ENCODE peak calls at places on chromosome 17, in seven cellular contexts. One of them, this sample, is unnamed.

GRCh38 chr17:78623541-78623940 is 46.3 kb upstream of the DNAH17 start:
- DNase-seq in fibroblast of villous mesenchyme: no peak
- DNase-seq in neural crest cell: no peak
- DNase-seq in GM10248: no peak
- DNase-seq in omental fat pad: no peak
- DNase-seq in GM23338: no peak
- DNase-seq in left ventricle myocardium inferior: no peak
- DNase-seq in this sample: no peak

GRCh38 chr17:50176559-50177471 is 11.0 kb downstream of the SGCA start:
- DNase-seq in omental fat pad: no peak
- DNase-seq in neural crest cell: no peak
- DNase-seq in left ventricle myocardium inferior: no peak
- DNase-seq in fibroblast of villous mesenchyme: peak; percentile 18
- DNase-seq in GM10248: no peak
- DNase-seq in GM23338: no peak
- DNase-seq in this sample: no peak

GRCh38 chr17:81189670-81190530 is 23.9 kb upstream of the AATK start:
- DNase-seq in fibroblast of villous mesenchyme: no peak
- DNase-seq in GM23338: peak; percentile 49
- DNase-seq in neural crest cell: no peak
- DNase-seq in left ventricle myocardium inferior: no peak
- DNase-seq in omental fat pad: no peak
- DNase-seq in GM10248: no peak
- DNase-seq in this sample: peak; percentile 42

GRCh38 chr17:55843785-55844184 is 92.9 kb downstream of the PCTP start:
- DNase-seq in fibroblast of villous mesenchyme: no peak
- DNase-seq in GM23338: no peak
- DNase-seq in neural crest cell: no peak
- DNase-seq in left ventricle myocardium inferior: no peak
- DNase-seq in GM10248: no peak
- DNase-seq in omental fat pad: no peak
- DNase-seq in this sample: no peak

GRCh38 chr17:30832438-30832790 is 648 bp downstream of the ATAD5 start:
- DNase-seq in omental fat pad: no peak
- DNase-seq in fibroblast of villous mesenchyme: no peak
- DNase-seq in left ventricle myocardium inferior: no peak
- DNase-seq in GM10248: no peak
- DNase-seq in GM23338: peak; percentile 13
- DNase-seq in neural crest cell: no peak
- DNase-seq in this sample: no peak

GRCh38 chr17:57281887-57282653 is 25.7 kb downstream of the MSI2 start:
- DNase-seq in GM23338: no peak
- DNase-seq in omental fat pad: no peak
- DNase-seq in neural crest cell: no peak
- DNase-seq in fibroblast of villous mesenchyme: no peak
- DNase-seq in left ventricle myocardium inferior: no peak
- DNase-seq in GM10248: no peak
- DNase-seq in this sample: no peak

GRCh38 chr17:944266-944665 is 35.3 kb downstream of the NXN start:
- DNase-seq in GM23338: no peak
- DNase-seq in neural crest cell: no peak
- DNase-seq in left ventricle myocardium inferior: no peak
- DNase-seq in GM10248: no peak
- DNase-seq in omental fat pad: no peak
- DNase-seq in fibroblast of villous mesenchyme: no peak
- DNase-seq in this sample: no peak

GRCh38 chr17:68248199-68248825 is 469 bp downstream of the AMZ2 start:
- DNase-seq in neural crest cell: no peak
- DNase-seq in GM10248: no peak
- DNase-seq in left ventricle myocardium inferior: no peak
- DNase-seq in GM23338: no peak
- DNase-seq in omental fat pad: no peak
- DNase-seq in fibroblast of villous mesenchyme: peak; percentile 75
- DNase-seq in this sample: no peak

GRCh38 chr17:30197416-30197815 is 38.1 kb downstream of the SLC6A4 start:
- DNase-seq in fibroblast of villous mesenchyme: no peak
- DNase-seq in neural crest cell: no peak
- DNase-seq in omental fat pad: no peak
- DNase-seq in GM23338: no peak
- DNase-seq in left ventricle myocardium inferior: no peak
- DNase-seq in GM10248: no peak
- DNase-seq in this sample: no peak

GRCh38 chr17:72487731-72488325 is 367.0 kb downstream of the SOX9 start:
- DNase-seq in GM10248: no peak
- DNase-seq in omental fat pad: no peak
- DNase-seq in GM23338: no peak
- DNase-seq in left ventricle myocardium inferior: no peak
- DNase-seq in fibroblast of villous mesenchyme: no peak
- DNase-seq in neural crest cell: no peak
- DNase-seq in this sample: no peak

GRCh38 chr17:74798239-74798707 is 22.1 kb upstream of the NAT9 start:
- DNase-seq in GM10248: no peak
- DNase-seq in GM23338: no peak
- DNase-seq in neural crest cell: no peak
- DNase-seq in left ventricle myocardium inferior: no peak
- DNase-seq in fibroblast of villous mesenchyme: peak; percentile 53
- DNase-seq in omental fat pad: no peak
- DNase-seq in this sample: no peak

GRCh38 chr17:2704031-2704889 is 7.3 kb downstream of the CLUH start:
- DNase-seq in neural crest cell: no peak
- DNase-seq in GM23338: no peak
- DNase-seq in GM10248: no peak
- DNase-seq in omental fat pad: no peak
- DNase-seq in fibroblast of villous mesenchyme: no peak
- DNase-seq in left ventricle myocardium inferior: no peak
- DNase-seq in this sample: no peak

GRCh38 chr17:82200743-82201497 is 11.7 kb downstream of the CCDC57 start:
- DNase-seq in left ventricle myocardium inferior: no peak
- DNase-seq in fibroblast of villous mesenchyme: no peak
- DNase-seq in GM10248: no peak
- DNase-seq in GM23338: no peak
- DNase-seq in omental fat pad: no peak
- DNase-seq in neural crest cell: no peak
- DNase-seq in this sample: no peak

GRCh38 chr17:19646788-19647696 is 1.5 kb upstream of the ALDH3A2 start:
- DNase-seq in omental fat pad: no peak
- DNase-seq in fibroblast of villous mesenchyme: peak; percentile 36
- DNase-seq in GM10248: no peak
- DNase-seq in GM23338: peak; percentile 52
- DNase-seq in neural crest cell: no peak
- DNase-seq in left ventricle myocardium inferior: no peak
- DNase-seq in this sample: no peak

GRCh38 chr17:72970794-72971512 is 121.5 kb downstream of the SLC39A11 start:
- DNase-seq in fibroblast of villous mesenchyme: no peak
- DNase-seq in neural crest cell: no peak
- DNase-seq in left ventricle myocardium inferior: no peak
- DNase-seq in GM10248: no peak
- DNase-seq in omental fat pad: no peak
- DNase-seq in GM23338: no peak
- DNase-seq in this sample: no peak

GRCh38 chr17:5986644-5987043 is 83.5 kb upstream of the WSCD1 start:
- DNase-seq in neural crest cell: no peak
- DNase-seq in GM23338: no peak
- DNase-seq in omental fat pad: no peak
- DNase-seq in left ventricle myocardium inferior: no peak
- DNase-seq in fibroblast of villous mesenchyme: no peak
- DNase-seq in GM10248: no peak
- DNase-seq in this sample: no peak

GRCh38 chr17:47335101-47335936 is 11.6 kb downstream of the EFCAB13 start:
- DNase-seq in omental fat pad: no peak
- DNase-seq in GM23338: no peak
- DNase-seq in neural crest cell: no peak
- DNase-seq in left ventricle myocardium inferior: no peak
- DNase-seq in GM10248: no peak
- DNase-seq in fibroblast of villous mesenchyme: peak; percentile 14
- DNase-seq in this sample: no peak

GRCh38 chr17:81977211-81978091 is at the start of gene ASPSCR1:
- DNase-seq in fibroblast of villous mesenchyme: peak; percentile 92
- DNase-seq in omental fat pad: peak; percentile 58
- DNase-seq in left ventricle myocardium inferior: peak; percentile 91
- DNase-seq in GM23338: peak; percentile 93
- DNase-seq in GM10248: peak; percentile 96
- DNase-seq in neural crest cell: peak; percentile 83
- DNase-seq in this sample: peak; percentile 97

GRCh38 chr17:65942592-65942991 is 249.3 kb downstream of the CEP112 start:
- DNase-seq in fibroblast of villous mesenchyme: no peak
- DNase-seq in left ventricle myocardium inferior: no peak
- DNase-seq in omental fat pad: no peak
- DNase-seq in neural crest cell: no peak
- DNase-seq in GM23338: no peak
- DNase-seq in GM10248: no peak
- DNase-seq in this sample: no peak

GRCh38 chr17:27762527-27763305 is 37.6 kb downstream of the NOS2 start:
- DNase-seq in GM23338: peak; percentile 68
- DNase-seq in GM10248: no peak
- DNase-seq in fibroblast of villous mesenchyme: peak; percentile 44
- DNase-seq in omental fat pad: no peak
- DNase-seq in left ventricle myocardium inferior: no peak
- DNase-seq in neural crest cell: no peak
- DNase-seq in this sample: no peak

GRCh38 chr17:15321556-15322250 is 19.7 kb downstream of the TEKT3 start:
- DNase-seq in GM10248: no peak
- DNase-seq in GM23338: no peak
- DNase-seq in left ventricle myocardium inferior: no peak
- DNase-seq in fibroblast of villous mesenchyme: peak; percentile 53
- DNase-seq in omental fat pad: no peak
- DNase-seq in neural crest cell: no peak
- DNase-seq in this sample: no peak

GRCh38 chr17:81391964-81392908 is 3.0 kb upstream of the BAHCC1 start:
- DNase-seq in fibroblast of villous mesenchyme: peak; percentile 87
- DNase-seq in neural crest cell: no peak
- DNase-seq in left ventricle myocardium inferior: peak; percentile 61
- DNase-seq in omental fat pad: no peak
- DNase-seq in GM23338: peak; percentile 42
- DNase-seq in GM10248: no peak
- DNase-seq in this sample: no peak

GRCh38 chr17:48483471-48484131 is 47.2 kb downstream of the HOXB1 start:
- DNase-seq in omental fat pad: no peak
- DNase-seq in GM23338: peak; percentile 26
- DNase-seq in neural crest cell: no peak
- DNase-seq in GM10248: peak; percentile 35
- DNase-seq in fibroblast of villous mesenchyme: peak; percentile 93
- DNase-seq in left ventricle myocardium inferior: no peak
- DNase-seq in this sample: peak; percentile 22

GRCh38 chr17:58447039-58447975 is 30.0 kb upstream of the RNF43 start:
- DNase-seq in GM23338: peak; percentile 94
- DNase-seq in omental fat pad: no peak
- DNase-seq in left ventricle myocardium inferior: peak; percentile 53
- DNase-seq in neural crest cell: peak; percentile 66
- DNase-seq in fibroblast of villous mesenchyme: peak; percentile 84
- DNase-seq in GM10248: peak; percentile 70
- DNase-seq in this sample: peak; percentile 67
- TF ChIP-seq CTCF in GM23338: peak; percentile 90
- TF ChIP-seq CTCF in omental fat pad: no peak
- TF ChIP-seq CTCF in left ventricle myocardium inferior: peak; percentile 72
- TF ChIP-seq CTCF in neural crest cell: peak; percentile 86
- TF ChIP-seq CTCF in fibroblast of villous mesenchyme: peak; percentile 91
- TF ChIP-seq CTCF in GM10248: peak; percentile 89
- TF ChIP-seq CTCF in this sample: peak; percentile 86

GRCh38 chr17:37510056-37510455 is 20.4 kb downstream of the DUSP14 start:
- DNase-seq in fibroblast of villous mesenchyme: no peak
- DNase-seq in GM23338: no peak
- DNase-seq in left ventricle myocardium inferior: no peak
- DNase-seq in GM10248: no peak
- DNase-seq in omental fat pad: no peak
- DNase-seq in neural crest cell: no peak
- DNase-seq in this sample: no peak

GRCh38 chr17:37512442-37513070 is 22.9 kb downstream of the DUSP14 start:
- DNase-seq in fibroblast of villous mesenchyme: no peak
- DNase-seq in GM10248: no peak
- DNase-seq in neural crest cell: no peak
- DNase-seq in GM23338: peak; percentile 33
- DNase-seq in omental fat pad: no peak
- DNase-seq in left ventricle myocardium inferior: no peak
- DNase-seq in this sample: no peak

GRCh38 chr17:37516131-37516561 is 26.5 kb downstream of the DUSP14 start:
- DNase-seq in neural crest cell: no peak
- DNase-seq in GM23338: no peak
- DNase-seq in GM10248: no peak
- DNase-seq in omental fat pad: no peak
- DNase-seq in left ventricle myocardium inferior: no peak
- DNase-seq in fibroblast of villous mesenchyme: peak; percentile 76
- DNase-seq in this sample: no peak

GRCh38 chr17:37518816-37519215 is 29.1 kb downstream of the DUSP14 start:
- DNase-seq in GM23338: no peak
- DNase-seq in omental fat pad: no peak
- DNase-seq in GM10248: no peak
- DNase-seq in neural crest cell: no peak
- DNase-seq in left ventricle myocardium inferior: no peak
- DNase-seq in fibroblast of villous mesenchyme: peak; percentile 22
- DNase-seq in this sample: no peak

DNA sequence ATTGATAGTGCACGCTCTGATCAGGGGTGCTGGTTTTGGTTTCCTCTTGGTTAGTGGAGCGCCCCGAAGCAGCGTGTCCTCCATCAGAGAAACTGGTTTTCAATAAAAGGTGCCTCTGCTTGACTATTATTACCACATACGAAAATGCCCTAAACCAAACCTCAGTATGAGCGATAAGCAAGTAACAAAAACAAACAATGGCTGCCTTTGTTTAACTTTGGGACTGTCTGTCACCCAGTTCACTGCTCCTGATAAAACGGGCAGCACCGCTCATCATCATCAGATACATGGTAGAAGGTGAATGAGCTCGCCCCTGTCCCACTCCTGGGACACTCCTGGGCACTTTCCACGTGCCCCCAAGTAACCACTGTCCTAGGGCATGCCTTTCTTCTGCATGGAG is 24.0 kb downstream of the DUSP14 start:
- DNase-seq in fibroblast of villous mesenchyme: no peak
- DNase-seq in omental fat pad: no peak
- DNase-seq in left ventricle myocardium inferior: no peak
- DNase-seq in GM10248: no peak
- DNase-seq in GM23338: no peak
- DNase-seq in neural crest cell: no peak
- DNase-seq in this sample: no peak
- TF ChIP-seq CTCF in fibroblast of villous mesenchyme: no peak
- TF ChIP-seq CTCF in omental fat pad: no peak
- TF ChIP-seq CTCF in left ventricle myocardium inferior: no peak
- TF ChIP-seq CTCF in GM10248: no peak
- TF ChIP-seq CTCF in GM23338: no peak
- TF ChIP-seq CTCF in neural crest cell: no peak
- TF ChIP-seq CTCF in this sample: no peak

GRCh38 chr17:76868176-76868668 is at the start of gene MGAT5B:
- DNase-seq in omental fat pad: peak; percentile 45
- DNase-seq in left ventricle myocardium inferior: peak; percentile 80
- DNase-seq in GM23338: peak; percentile 92
- DNase-seq in neural crest cell: peak; percentile 92
- DNase-seq in GM10248: peak; percentile 93
- DNase-seq in fibroblast of villous mesenchyme: peak; percentile 75
- DNase-seq in this sample: peak; percentile 97
- TF ChIP-seq CTCF in omental fat pad: peak; percentile 41
- TF ChIP-seq CTCF in left ventricle myocardium inferior: peak; percentile 94
- TF ChIP-seq CTCF in GM23338: peak; percentile 55
- TF ChIP-seq CTCF in neural crest cell: peak; percentile 88
- TF ChIP-seq CTCF in GM10248: peak; percentile 98
- TF ChIP-seq CTCF in fibroblast of villous mesenchyme: peak; percentile 60
- TF ChIP-seq CTCF in this sample: peak; percentile 100

DNA sequence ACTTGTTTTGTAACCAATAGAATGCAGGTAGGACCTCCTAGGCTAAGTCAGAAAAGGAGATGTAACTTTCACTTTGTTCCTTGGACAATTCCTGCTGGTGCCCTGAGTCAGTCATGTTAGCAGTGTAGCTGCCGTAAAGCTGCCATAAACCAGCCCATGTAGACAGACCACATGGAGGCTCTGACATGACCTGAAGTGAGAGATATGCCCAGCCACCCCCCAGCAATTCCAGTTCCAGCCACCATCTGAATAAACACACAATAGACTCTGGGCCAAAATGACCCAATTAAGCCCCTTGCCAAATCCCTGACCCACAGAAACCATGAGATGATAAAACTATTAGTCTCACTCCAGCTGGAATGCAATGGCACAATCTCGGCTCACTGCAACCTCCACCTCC is 20.6 kb downstream of the SMURF2 start:
- DNase-seq in left ventricle myocardium inferior: no peak
- DNase-seq in neural crest cell: no peak
- DNase-seq in GM10248: no peak
- DNase-seq in fibroblast of villous mesenchyme: peak; percentile 71
- DNase-seq in GM23338: no peak
- DNase-seq in omental fat pad: no peak
- DNase-seq in this sample: no peak
- TF ChIP-seq CTCF in left ventricle myocardium inferior: no peak
- TF ChIP-seq CTCF in neural crest cell: no peak
- TF ChIP-seq CTCF in GM10248: no peak
- TF ChIP-seq CTCF in fibroblast of villous mesenchyme: no peak
- TF ChIP-seq CTCF in GM23338: no peak
- TF ChIP-seq CTCF in omental fat pad: no peak
- TF ChIP-seq CTCF in this sample: no peak

This sample was measured in GM13977.